ENCODE peak calls at places on chromosomes 1 and 21, in six cellular contexts. R is esophagus squamous epithelium, Z is T-helper 9 cell, F is T-helper 2 cell, S is NCI-H510A treated with DMSO at 0.1 percent for 48 hours, D is bronchial epithelial cell. B is an unnamed sample.

GRCh38 chr21:31509108-31510017 is 150.1 kb upstream of the SOD1 start:
- DNase-seq in D (peak), S (peak), F (peak), Z (peak), R (no peak), B (no peak)

GRCh38 chr1:22349302-22350043 is 102.2 kb upstream of the ZBTB40 start:
- DNase-seq in S (peak), R (no peak), Z (no peak), D (no peak), F (no peak), B (no peak)

GRCh38 chr1:151199860-151200581 is 1.7 kb downstream of the PIP5K1A start:
- DNase-seq in R (no peak), Z (no peak), F (no peak), D (peak), S (no peak), B (no peak)

GRCh38 chr1:64404202-64404601 is 65.7 kb upstream of the CACHD1 start:
- DNase-seq in S (no peak), Z (no peak), F (no peak), D (no peak), R (no peak), B (no peak)

GRCh38 chr1:240909701-240910457 is 297.9 kb upstream of the GREM2 start:
- DNase-seq in D (no peak), Z (no peak), F (no peak), S (no peak), R (no peak), B (no peak)

GRCh38 chr1:214281902-214282695 is 1.1 kb downstream of the SMYD2 start:
- DNase-seq in D (peak), R (no peak), S (peak), Z (no peak), F (no peak), B (peak)

GRCh38 chr1:236021424-236022135 is 43.3 kb downstream of the NID1 start:
- DNase-seq in F (no peak), Z (no peak), R (no peak), D (no peak), S (no peak), B (no peak)

GRCh38 chr1:94325379-94326302 is 88.3 kb upstream of the ARHGAP29 start:
- DNase-seq in F (no peak), D (peak), Z (no peak), R (no peak), S (no peak), B (no peak)

GRCh38 chr1:91190996-91191395 is 169.2 kb upstream of the ZNF644 start:
- DNase-seq in R (no peak), D (no peak), F (no peak), S (no peak), Z (no peak), B (no peak)

GRCh38 chr1:47918257-47918867 is 78.8 kb downstream of the TRABD2B start:
- DNase-seq in R (no peak), F (no peak), Z (no peak), S (no peak), D (no peak), B (no peak)

GRCh38 chr1:17308593-17308992 is 596 bp downstream of the PADI4 start:
- DNase-seq in Z (no peak), F (no peak), D (no peak), S (no peak), R (no peak), B (no peak)

GRCh38 chr1:4656533-4657140 is 2.2 kb downstream of the AJAP1 start:
- DNase-seq in R (no peak), Z (no peak), S (no peak), F (no peak), D (no peak), B (no peak)

GRCh38 chr1:34162852-34163766 is 1.9 kb downstream of the CSMD2 start:
- DNase-seq in S (peak), F (no peak), Z (no peak), D (peak), R (peak), B (no peak)

GRCh38 chr1:208054485-208054884 is 143.6 kb upstream of the CD34 start:
- DNase-seq in S (no peak), D (peak), Z (no peak), F (no peak), R (no peak), B (no peak)

GRCh38 chr1:13699510-13699909 is 478 bp upstream of the PRDM2 start:
- DNase-seq in D (no peak), Z (no peak), F (no peak), S (peak), R (no peak), B (peak)

GRCh38 chr1:199691540-199691939 is 336.0 kb upstream of the NR5A2 start:
- DNase-seq in D (peak), R (no peak), Z (no peak), F (no peak), S (peak), B (peak)

GRCh38 chr1:95407864-95408291 is 173.9 kb downstream of the RWDD3 start:
- DNase-seq in S (no peak), D (no peak), R (no peak), F (no peak), Z (no peak), B (no peak)

GRCh38 chr1:33298623-33299277 is 22.1 kb downstream of the A3GALT2 start:
- DNase-seq in R (no peak), F (peak), D (peak), S (peak), Z (peak), B (peak)

GRCh38 chr1:208595745-208596144 is 351.6 kb upstream of the PLXNA2 start:
- DNase-seq in F (no peak), S (no peak), D (peak), Z (no peak), R (no peak), B (no peak)